ENCODE peak calls at places on chromosome 19, in eight cellular contexts. S is omental fat pad; O is activated naive CD4-positive, alpha-beta T cell treated with Interleukin-2 at 50 U/mL for 16 hours; U is GM20000; B is activated T-cell treated with anti-CD3 and anti-CD28 coated beads, Interleukin-2, amount 50 U/mL, for 48 hours; W is stimulated activated CD8-positive, alpha-beta memory T cell treated with anti-CD3 and anti-CD28 coated beads, Interleukin-15, amount 100 ng/mL, for 4 hours; M is stimulated activated CD4-positive, alpha-beta T cell treated with anti-CD3 and anti-CD28 coated beads, Interleukin-15, amount 100 ng/mL, for 1 hour; Z is RPMI7951. Q is an unnamed sample.

GRCh38 chr19:19471682-19472081 is 43.7 kb downstream of the TSSK6 start:
- DNase-seq in O (no peak), S (no peak), Z (no peak), M (no peak), U (no peak), B (no peak), W (no peak), Q (no peak)

GRCh38 chr19:48329167-48329891 is 4.0 kb downstream of the EMP3 start:
- DNase-seq in O (peak), U (peak), B (peak), Z (peak), W (peak), S (no peak), M (no peak), Q (no peak)

GRCh38 chr19:23916991-23917390 is 2.3 kb downstream of the ZNF726 start:
- DNase-seq in M (no peak), O (no peak), U (no peak), B (no peak), W (no peak), S (no peak), Z (peak), Q (no peak)

GRCh38 chr19:45423589-45424190 is at the start of gene ERCC1:
- DNase-seq in S (peak), O (peak), M (peak), B (peak), W (peak), U (peak), Z (peak), Q (peak)

GRCh38 chr19:41868120-41868988 is 8.3 kb downstream of the RPS19 start:
- DNase-seq in S (no peak), Z (no peak), O (no peak), M (no peak), B (peak), U (no peak), W (no peak), Q (no peak)

GRCh38 chr19:31185261-31185660 is 164.0 kb downstream of the TSHZ3 start:
- DNase-seq in U (no peak), S (no peak), W (no peak), B (no peak), M (no peak), O (no peak), Z (peak), Q (no peak)

GRCh38 chr19:458091-459042 is 2.5 kb downstream of the SHC2 start:
- DNase-seq in M (no peak), S (no peak), Z (no peak), B (no peak), W (no peak), O (no peak), U (no peak), Q (no peak)

GRCh38 chr19:53958168-53958571 is 4.6 kb upstream of the CACNG8 start:
- DNase-seq in W (no peak), O (no peak), M (no peak), B (no peak), Z (no peak), U (no peak), S (no peak), Q (no peak)

GRCh38 chr19:5545984-5546383 is 21.8 kb downstream of the TINCR start:
- DNase-seq in S (no peak), O (no peak), Z (no peak), U (no peak), W (no peak), B (no peak), M (no peak), Q (no peak)

GRCh38 chr19:1457031-1457739 is 7.3 kb downstream of the APC2 start:
- DNase-seq in W (no peak), B (no peak), U (no peak), M (no peak), Z (no peak), O (no peak), S (no peak), Q (no peak)